ENCODE peak calls at places on chromosomes 1 and 21, in four cellular contexts. C is tibial nerve, E is MM.1S, D is A549. Y is an unnamed sample.

GRCh38 chr21:42566524-42567180 is 53.0 kb downstream of the SLC37A1 start:
- DNase-seq in C (no peak), E (no peak), D (no peak), Y (peak; percentile 77)

GRCh38 chr1:18948913-18949688 is 7.4 kb downstream of the IFFO2 start:
- DNase-seq in C (no peak), E (no peak), D (no peak), Y (no peak)

GRCh38 chr1:21326861-21327344 is 36.6 kb upstream of the ECE1 start:
- DNase-seq in C (no peak), E (no peak), D (no peak), Y (no peak)

GRCh38 chr1:238648756-238649155 is 737.6 kb upstream of the CHRM3 start:
- DNase-seq in C (no peak), E (no peak), D (no peak), Y (no peak)

GRCh38 chr1:108955881-108956280 is 7.4 kb downstream of the CLCC1 start:
- DNase-seq in C (no peak), E (no peak), D (no peak), Y (no peak)

GRCh38 chr1:198656500-198656932 is 17.7 kb downstream of the PTPRC start:
- DNase-seq in C (peak; percentile 37), E (no peak), D (no peak), Y (peak; percentile 61)

GRCh38 chr1:202004711-202005110 is 5.7 kb upstream of the ELF3 start:
- DNase-seq in C (no peak), E (no peak), D (no peak), Y (no peak)

GRCh38 chr1:216425577-216425976 is 2.3 kb upstream of the USH2A start:
- DNase-seq in C (no peak), E (no peak), D (no peak), Y (no peak)

GRCh38 chr1:117657031-117657430 is 51.2 kb downstream of the TENT5C start:
- DNase-seq in C (no peak), E (no peak), D (no peak), Y (no peak)

GRCh38 chr1:13814131-13814530 is 114.1 kb downstream of the PRDM2 start:
- DNase-seq in C (no peak), E (no peak), D (no peak), Y (no peak)

GRCh38 chr1:62207187-62207586 is 12.5 kb downstream of the L1TD1 start:
- DNase-seq in C (no peak), E (no peak), D (no peak), Y (no peak)

GRCh38 chr1:211613951-211614350 is 35.0 kb upstream of the SLC30A1 start:
- DNase-seq in C (no peak), E (no peak), D (no peak), Y (no peak)

GRCh38 chr1:228809621-228810313 is 74.5 kb downstream of the RHOU start:
- DNase-seq in C (no peak), E (no peak), D (no peak), Y (no peak)

GRCh38 chr1:114901739-114902255 is 47.1 kb downstream of the SYCP1 start:
- DNase-seq in C (no peak), E (no peak), D (no peak), Y (no peak)

GRCh38 chr1:32242341-32242851 is 4.6 kb upstream of the FAM167B start:
- DNase-seq in C (no peak), E (no peak), D (no peak), Y (no peak)

GRCh38 chr1:22457356-22457755 is 5.7 kb downstream of the ZBTB40 start:
- DNase-seq in C (no peak), E (no peak), D (no peak), Y (no peak)

GRCh38 chr1:18668051-18668450 is 37.4 kb downstream of the PAX7 start:
- DNase-seq in C (no peak), E (no peak), D (no peak), Y (no peak)

GRCh38 chr1:216095400-216095799 is 327.8 kb downstream of the USH2A start:
- DNase-seq in C (no peak), E (no peak), D (no peak), Y (no peak)

GRCh38 chr1:151680812-151681211 is 35.8 kb downstream of the CELF3 start:
- DNase-seq in C (no peak), E (peak; percentile 15), D (peak; percentile 83), Y (no peak)

GRCh38 chr1:248590055-248590454 is 7.4 kb downstream of the OR2T10 start:
- DNase-seq in C (no peak), E (no peak), D (no peak), Y (peak; percentile 74)

GRCh38 chr1:54981466-54981865 is 1.0 kb downstream of the TMEM61 start:
- DNase-seq in C (no peak), E (no peak), D (no peak), Y (no peak)

GRCh38 chr1:153883223-153883622 is 39.5 kb downstream of the GATAD2B start:
- DNase-seq in C (no peak), E (no peak), D (no peak), Y (no peak)

GRCh38 chr1:30084909-30085571 is 638.3 kb downstream of the MATN1 start:
- DNase-seq in C (no peak), E (no peak), D (no peak), Y (no peak)

GRCh38 chr1:97090725-97091124 is 369.1 kb downstream of the PTBP2 start:
- DNase-seq in C (no peak), E (no peak), D (no peak), Y (no peak)

GRCh38 chr1:231885209-231885854 is 258.7 kb downstream of the DISC1 start:
- DNase-seq in C (no peak), E (no peak), D (no peak), Y (no peak)

GRCh38 chr1:86508583-86508969 is 38.3 kb upstream of the CLCA4 start:
- DNase-seq in C (no peak), E (no peak), D (no peak), Y (no peak)

GRCh38 chr1:112957133-112957812 is 1.3 kb upstream of the SLC16A1 start:
- DNase-seq in C (peak; percentile 10), E (peak; percentile 74), D (peak; percentile 44), Y (no peak)

GRCh38 chr1:162485236-162485635 is 12.4 kb upstream of the UHMK1 start:
- DNase-seq in C (no peak), E (no peak), D (no peak), Y (no peak)

GRCh38 chr1:208203127-208203847 is 40.9 kb downstream of the PLXNA2 start:
- DNase-seq in C (peak; percentile 44), E (no peak), D (peak; percentile 75), Y (peak; percentile 79)

GRCh38 chr1:6745073-6745472 is 40.2 kb upstream of the CAMTA1 start:
- DNase-seq in C (no peak), E (peak; percentile 39), D (no peak), Y (no peak)

GRCh38 chr1:201119206-201119814 is 7.1 kb upstream of the CACNA1S start:
- DNase-seq in C (peak; percentile 26), E (peak; percentile 68), D (peak; percentile 71), Y (no peak)

GRCh38 chr1:25033828-25034451 is 103.9 kb upstream of the RUNX3 start:
- DNase-seq in C (peak; percentile 15), E (no peak), D (no peak), Y (peak; percentile 83)

GRCh38 chr1:53617382-53618217 is 121.4 kb downstream of the GLIS1 start:
- DNase-seq in C (no peak), E (no peak), D (no peak), Y (no peak)

GRCh38 chr21:30234643-30235042 is 18.7 kb upstream of the CLDN8 start:
- DNase-seq in C (no peak), E (no peak), D (no peak), Y (no peak)

DNA sequence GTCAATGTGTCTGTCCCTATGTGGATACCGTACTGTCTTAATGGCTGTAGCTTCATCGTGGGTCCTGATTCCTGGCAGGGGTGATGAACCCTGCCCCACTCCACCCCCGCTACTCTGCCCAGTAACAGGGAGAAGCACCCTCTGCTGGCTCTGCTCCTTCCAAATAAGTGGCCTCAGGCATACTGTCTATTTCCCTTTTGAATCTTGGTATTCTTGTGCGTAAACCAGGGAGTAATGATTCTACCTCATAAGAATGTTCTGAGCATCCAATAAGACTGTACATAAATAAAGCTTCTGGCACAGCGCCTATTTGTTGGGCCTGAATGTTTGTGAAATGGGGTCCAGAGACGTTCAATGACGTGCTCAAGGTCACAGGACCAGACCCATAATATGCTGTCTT is 35.2 kb upstream of the CTPS1 start:
- DNase-seq in C (peak; percentile 48), E (no peak), D (peak; percentile 53), Y (no peak)
- TF ChIP-seq CTCF in C (no peak), E (no peak), D (peak; percentile 16), Y (no peak)

GRCh38 chr1:212956231-212956630 is 5.9 kb downstream of the VASH2 start:
- DNase-seq in C (no peak), E (peak; percentile 55), D (no peak), Y (no peak)
- H3K27ac ChIP-seq in C (no peak overlapping the region), E (peak overlapping the region; percentile 22), D (no peak overlapping the region), Y (no peak overlapping the region)

DNA sequence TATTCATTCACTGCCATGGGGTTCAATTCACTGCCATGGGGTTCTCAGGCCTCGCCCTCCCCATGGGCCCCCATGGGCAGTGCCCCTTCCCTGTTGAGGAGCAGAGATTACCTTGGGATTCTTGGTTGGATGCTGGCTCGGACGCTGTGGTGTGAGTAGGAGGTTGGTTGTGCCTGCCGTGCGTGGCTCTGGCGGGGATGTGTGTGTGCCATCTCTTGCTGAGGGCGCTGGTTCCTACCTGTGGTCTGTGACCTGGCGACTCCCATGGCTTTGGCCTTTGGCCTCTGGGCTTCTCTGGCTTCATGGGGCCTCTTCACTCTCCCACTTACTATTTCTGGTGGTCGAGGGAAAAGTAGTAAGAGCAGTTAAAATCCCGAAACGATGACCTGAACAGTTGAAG is 42.1 kb downstream of the PCNT start:
- DNase-seq in C (no peak), E (no peak), D (no peak), Y (peak; percentile 57)
- TF ChIP-seq CTCF in C (no peak), E (no peak), D (no peak), Y (no peak)

DNA sequence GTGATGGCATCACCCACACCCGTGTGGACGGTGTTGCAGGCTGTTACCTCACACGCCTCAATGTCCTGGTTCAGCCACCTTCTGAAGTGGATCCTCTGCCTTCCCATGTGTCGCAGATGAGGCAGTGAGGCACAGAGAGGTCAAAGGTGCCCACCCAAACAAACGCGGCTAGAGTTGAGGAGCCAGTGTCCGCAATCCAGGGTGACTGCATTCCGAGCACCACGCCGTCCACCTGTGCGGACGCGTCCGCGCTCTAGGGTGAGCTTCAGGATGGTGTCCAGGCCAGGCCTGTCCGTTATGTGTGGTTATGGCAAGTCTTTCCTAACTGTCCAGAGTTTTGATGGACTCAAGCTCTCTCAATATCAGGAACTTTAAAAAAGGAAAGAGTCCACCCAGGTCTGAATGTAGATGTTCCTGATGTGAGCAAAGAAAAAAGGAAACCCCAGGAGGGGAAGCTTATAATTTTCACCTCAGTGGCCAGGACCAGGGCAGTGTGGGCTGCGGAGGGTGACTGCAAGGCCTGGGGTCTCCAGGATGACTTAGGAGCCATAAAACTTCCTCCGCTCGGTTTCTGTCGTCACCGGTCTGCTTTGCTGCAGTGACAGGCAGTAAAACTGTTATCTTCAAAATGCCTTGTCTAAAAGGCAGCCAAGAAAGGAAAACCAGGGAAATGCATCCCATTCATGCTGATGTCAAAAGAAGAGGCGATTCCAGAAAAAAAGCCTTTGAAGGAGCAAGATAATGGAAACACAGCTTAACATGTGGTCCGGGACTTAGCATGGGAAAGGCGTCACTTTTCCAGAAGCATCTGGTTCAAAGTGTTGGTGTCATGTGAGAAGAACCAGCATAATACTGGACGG is 41.8 kb downstream of the COL6A1 start:
- DNase-seq in C (no peak), E (no peak), D (no peak), Y (no peak)
- H3K27ac ChIP-seq in C (no peak overlapping the region), E (no peak overlapping the region), D (no peak overlapping the region), Y (no peak overlapping the region)

GRCh38 chr1:156376146-156376545 is 7.1 kb downstream of the RHBG start:
- DNase-seq in C (no peak), E (no peak), D (no peak), Y (no peak)
- TF ChIP-seq CTCF in C (no peak), E (no peak), D (no peak), Y (no peak)